ENCODE peak calls at places on chromosomes 2 and 18, in ten cellular contexts. S is psoas muscle; W is fibroblast of lung; R is GM23248; P is hepatocyte; N is breast epithelium; F is CD8-positive, alpha-beta memory T cell; L is heart left ventricle; G is right lobe of liver; J is right cardiac atrium. D is an unnamed sample. For H3K4me1, the result is how much of the 10 kb centered on the place peaks cover.

GRCh38 chr2:13682878-13683277 is 949.6 kb upstream of the LRATD1 start:
- DNase-seq in G (no peak), S (no peak), P (no peak), L (no peak), F (no peak), N (no peak), J (no peak), R (peak), W (peak), D (no peak)

GRCh38 chr2:31853521-31853920 is 157.3 kb downstream of the MEMO1 start:
- DNase-seq in P (no peak), J (no peak), R (no peak), G (no peak), F (no peak), N (no peak), W (no peak), L (no peak), S (no peak), D (no peak)

GRCh38 chr2:460861-461260 is 173.0 kb upstream of the ALKAL2 start:
- DNase-seq in N (peak), P (no peak), F (peak), G (no peak), J (no peak), R (no peak), W (peak), S (no peak), L (no peak), D (no peak)

GRCh38 chr2:97740590-97741182 is 27.3 kb downstream of the ZAP70 start:
- DNase-seq in N (no peak), W (no peak), F (peak), J (peak), S (no peak), G (no peak), L (no peak), R (peak), P (peak), D (no peak)

GRCh38 chr2:20599861-20600461 is 50.9 kb downstream of the HS1BP3 start:
- DNase-seq in J (peak), G (no peak), P (no peak), W (no peak), R (no peak), S (peak), F (no peak), N (no peak), L (no peak), D (peak)

GRCh38 chr18:70037453-70038061 is 89.9 kb upstream of the CD226 start:
- DNase-seq in N (no peak), P (no peak), S (no peak), F (no peak), R (no peak), W (no peak), J (no peak), L (no peak), G (no peak), D (no peak)

GRCh38 chr18:58605027-58606020 is 23.6 kb downstream of the ALPK2 start:
- DNase-seq in L (no peak), G (no peak), W (peak), S (no peak), J (no peak), P (no peak), R (peak), N (no peak), F (no peak), D (no peak)

GRCh38 chr2:206392118-206392517 is 51.2 kb upstream of the ADAM23 start:
- DNase-seq in J (no peak), L (no peak), S (no peak), F (no peak), P (peak), W (peak), N (no peak), G (no peak), R (peak), D (no peak)

GRCh38 chr2:134074619-134075018 is 179.3 kb upstream of the MGAT5 start:
- DNase-seq in R (no peak), W (peak), G (no peak), J (no peak), F (no peak), P (no peak), N (peak), L (no peak), S (no peak), D (no peak)

GRCh38 chr2:101410716-101411115 is 23.4 kb upstream of the CREG2 start:
- DNase-seq in L (no peak), S (no peak), W (no peak), R (no peak), N (no peak), G (no peak), F (no peak), P (no peak), J (no peak), D (no peak)

GRCh38 chr2:69563021-69563420 is 80.5 kb downstream of the AAK1 start:
- DNase-seq in S (no peak), F (no peak), P (no peak), N (no peak), J (no peak), W (no peak), G (no peak), L (no peak), R (peak), D (no peak)

GRCh38 chr2:233130481-233130970 is 70.4 kb downstream of the INPP5D start:
- DNase-seq in L (no peak), S (no peak), P (no peak), G (no peak), W (no peak), F (no peak), R (no peak), N (no peak), J (no peak), D (no peak)

GRCh38 chr2:160891353-160891740 is 268.9 kb upstream of the TANK start:
- DNase-seq in R (no peak), F (no peak), W (no peak), J (no peak), P (peak), L (no peak), N (no peak), S (no peak), G (no peak), D (no peak)

GRCh38 chr2:153408708-153409107 is 69.9 kb downstream of the RPRM start:
- DNase-seq in L (no peak), N (no peak), S (no peak), P (no peak), G (no peak), F (no peak), R (no peak), J (no peak), W (no peak), D (no peak)

GRCh38 chr18:37489011-37489410 is 76.6 kb downstream of the CELF4 start:
- DNase-seq in R (no peak), W (no peak), N (no peak), P (no peak), J (no peak), S (no peak), F (no peak), G (no peak), L (no peak), D (no peak)

GRCh38 chr2:236177604-236177966 is 9.4 kb upstream of the GBX2 start:
- DNase-seq in R (peak), G (no peak), W (no peak), N (no peak), P (peak), F (no peak), S (peak), J (peak), L (no peak), D (peak)

GRCh38 chr2:187422277-187422676 is 25.8 kb downstream of the CALCRL start:
- DNase-seq in N (no peak), W (no peak), J (no peak), S (no peak), P (no peak), F (no peak), G (no peak), L (no peak), R (peak), D (no peak)

GRCh38 chr2:239463541-239464165 is 62.8 kb upstream of the HDAC4 start:
- DNase-seq in P (no peak), G (no peak), J (peak), L (no peak), F (no peak), W (no peak), S (peak), R (peak), N (no peak), D (peak)

GRCh38 chr2:173545364-173545734 is 190.7 kb downstream of the CDCA7 start:
- DNase-seq in G (no peak), N (no peak), L (no peak), P (no peak), F (no peak), J (no peak), W (peak), S (no peak), R (no peak), D (no peak)

GRCh38 chr2:56191617-56192016 is 7.8 kb downstream of the CCDC85A start:
- DNase-seq in L (no peak), G (peak), S (no peak), N (no peak), P (peak), R (peak), J (no peak), W (peak), F (no peak), D (no peak)

GRCh38 chr2:163182764-163183354 is 344.3 kb upstream of the KCNH7 start:
- DNase-seq in J (no peak), P (peak), N (no peak), S (no peak), L (no peak), R (peak), W (peak), G (no peak), F (no peak), D (no peak)

GRCh38 chr18:45637546-45638327 is 22.5 kb downstream of the SLC14A2 start:
- DNase-seq in F (no peak), N (no peak), P (no peak), J (no peak), G (no peak), R (peak), S (no peak), L (no peak), W (peak), D (no peak)

GRCh38 chr2:158006961-158007664 is 94.6 kb upstream of the UPP2 start:
- DNase-seq in F (no peak), R (no peak), L (no peak), W (peak), S (no peak), G (no peak), J (no peak), P (no peak), N (no peak), D (no peak)

GRCh38 chr18:50297621-50298442 is 10.3 kb upstream of the CXXC1 start:
- DNase-seq in R (peak), J (peak), P (peak), L (peak), G (peak), F (peak), S (peak), N (peak), W (peak), D (peak)

GRCh38 chr2:41151746-41152145 is 699.9 kb upstream of the SLC8A1 start:
- DNase-seq in L (no peak), W (no peak), N (no peak), R (no peak), F (no peak), S (no peak), P (no peak), G (no peak), J (no peak), D (no peak)

GRCh38 chr2:53913721-53914120 is 54.0 kb upstream of the GPR75 start:
- DNase-seq in G (no peak), N (no peak), J (no peak), W (peak), P (no peak), R (peak), S (no peak), L (no peak), F (no peak), D (no peak)

GRCh38 chr2:23445450-23445868 is 60.5 kb downstream of the KLHL29 start:
- DNase-seq in W (peak), P (no peak), L (no peak), F (no peak), J (no peak), S (no peak), R (peak), G (no peak), N (no peak), D (no peak)

GRCh38 chr2:192165842-192166241 is 28.9 kb downstream of the TMEFF2 start:
- DNase-seq in S (no peak), P (no peak), F (no peak), R (no peak), N (no peak), L (no peak), G (no peak), J (no peak), W (no peak), D (no peak)

GRCh38 chr2:66851449-66851872 is 416.5 kb downstream of the MEIS1 start:
- DNase-seq in S (no peak), F (no peak), N (no peak), L (no peak), J (no peak), G (no peak), P (peak), R (peak), W (peak), D (no peak)

GRCh38 chr2:27960237-27960912 is 69.8 kb downstream of the BABAM2 start:
- DNase-seq in S (no peak), R (peak), J (no peak), L (no peak), N (no peak), W (peak), G (no peak), P (peak), F (no peak), D (no peak)

GRCh38 chr2:144642106-144642505 is 122.2 kb upstream of the ZEB2 start:
- DNase-seq in N (no peak), R (no peak), S (no peak), F (no peak), L (no peak), W (no peak), P (no peak), J (no peak), G (no peak), D (no peak)

GRCh38 chr2:101124061-101124460 is 27.1 kb downstream of the TBC1D8 start:
- DNase-seq in N (no peak), P (no peak), W (no peak), G (no peak), S (no peak), R (peak), J (no peak), L (no peak), F (no peak), D (no peak)

GRCh38 chr2:133788391-133788790 is 220.1 kb upstream of the NCKAP5 start:
- DNase-seq in W (peak), J (no peak), S (no peak), F (no peak), R (peak), N (no peak), G (no peak), L (no peak), P (no peak), D (no peak)

GRCh38 chr2:96161785-96162367 is 16.6 kb upstream of the DUSP2 start:
- DNase-seq in P (no peak), N (no peak), J (no peak), G (no peak), S (no peak), L (no peak), F (no peak), R (no peak), W (no peak), D (no peak)

GRCh38 chr2:96156926-96157648 is 11.8 kb upstream of the DUSP2 start:
- DNase-seq in J (no peak), N (no peak), G (peak), L (peak), W (no peak), P (no peak), S (peak), R (no peak), F (no peak), D (no peak)

GRCh38 chr2:96158554-96158940 is 13.3 kb upstream of the DUSP2 start:
- DNase-seq in W (no peak), R (no peak), J (no peak), N (no peak), L (peak), S (no peak), G (no peak), P (no peak), F (no peak), D (no peak)

GRCh38 chr2:96157649-96158553 is 12.7 kb upstream of the DUSP2 start:
- DNase-seq in L (peak), W (peak), G (peak), S (peak), F (peak), R (peak), J (no peak), P (no peak), N (no peak), D (no peak)

DNA sequence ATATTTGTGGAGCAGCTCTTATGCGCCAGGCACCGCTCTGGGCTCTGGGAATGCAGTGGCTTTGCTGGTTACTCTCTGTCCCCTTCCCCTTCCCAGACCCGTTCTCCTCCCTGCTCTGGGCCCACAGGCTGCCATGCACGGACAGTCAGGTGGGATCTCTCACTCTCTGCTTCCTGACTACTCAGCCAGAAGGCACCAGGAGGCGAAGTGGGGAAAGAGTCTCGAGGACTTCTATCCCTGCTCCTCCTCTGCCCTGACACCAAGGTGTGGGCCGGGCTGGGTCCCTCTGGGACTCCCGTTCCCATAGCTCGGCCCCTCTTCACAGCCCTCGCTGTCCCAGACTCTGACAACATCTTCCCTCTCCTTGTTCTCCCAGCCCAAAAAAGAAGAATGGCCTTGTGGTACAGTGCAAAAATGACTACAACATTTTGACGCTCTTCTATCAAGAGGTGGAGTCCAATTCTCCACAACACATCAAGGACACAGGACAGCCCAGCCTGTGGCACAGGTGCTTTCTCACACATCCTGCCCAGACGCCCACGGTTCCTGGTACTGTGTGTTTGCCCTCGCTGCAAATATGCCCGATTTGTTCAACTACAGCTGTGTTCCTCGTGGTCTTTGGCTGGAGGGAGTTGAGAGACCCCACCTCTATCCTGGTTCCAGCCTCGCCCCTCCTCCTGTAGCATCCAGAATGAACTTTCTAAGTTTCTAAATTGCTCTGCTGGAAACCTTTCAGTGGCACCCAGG is 14.0 kb upstream of the DUSP2 start:
- DNase-seq in G (no peak), W (no peak), R (no peak), S (no peak), J (no peak), L (peak), P (no peak), F (no peak), N (no peak), D (no peak)
- H3K4me1 ChIP-seq in G (under half), W (under half), R (under half), S (under half), J (under half), L (under half), P (under half), F (half or more), N (under half), D (under half)

GRCh38 chr2:39139511-39140237 is 18.8 kb upstream of the SOS1 start:
- DNase-seq in N (no peak), G (no peak), P (no peak), S (no peak), F (no peak), R (no peak), J (no peak), L (no peak), W (no peak), D (no peak)
- H3K4me1 ChIP-seq in N (under half), G (under half), P (under half), S (under half), F (under half), R (under half), J (under half), L (under half), W (under half), D (under half)

DNA sequence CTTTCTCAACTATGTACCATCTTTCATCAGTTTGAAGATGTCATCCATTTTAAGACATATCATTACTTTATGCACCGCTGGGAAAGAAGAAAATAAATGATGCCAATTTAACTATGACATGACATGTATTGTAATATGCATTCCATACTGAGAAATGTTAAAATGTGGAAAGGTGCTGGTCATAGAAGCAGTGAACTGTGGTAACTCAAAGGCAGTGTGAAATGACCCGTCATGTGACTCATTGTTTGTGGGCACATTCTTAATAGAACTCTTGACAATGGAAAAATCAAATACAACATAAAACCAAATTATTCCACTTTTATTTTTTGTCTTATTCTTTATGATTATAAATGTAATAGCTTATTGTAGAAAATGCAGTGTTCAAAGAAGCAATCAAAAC is 455.0 kb upstream of the ST6GAL2 start:
- DNase-seq in L (no peak), G (no peak), W (no peak), P (no peak), J (no peak), S (no peak), R (no peak), F (no peak), N (no peak), D (no peak)
- H3K4me1 ChIP-seq in L (under half), G (under half), W (under half), P (under half), J (under half), S (under half), R (under half), F (under half), N (under half), D (under half)

DNA sequence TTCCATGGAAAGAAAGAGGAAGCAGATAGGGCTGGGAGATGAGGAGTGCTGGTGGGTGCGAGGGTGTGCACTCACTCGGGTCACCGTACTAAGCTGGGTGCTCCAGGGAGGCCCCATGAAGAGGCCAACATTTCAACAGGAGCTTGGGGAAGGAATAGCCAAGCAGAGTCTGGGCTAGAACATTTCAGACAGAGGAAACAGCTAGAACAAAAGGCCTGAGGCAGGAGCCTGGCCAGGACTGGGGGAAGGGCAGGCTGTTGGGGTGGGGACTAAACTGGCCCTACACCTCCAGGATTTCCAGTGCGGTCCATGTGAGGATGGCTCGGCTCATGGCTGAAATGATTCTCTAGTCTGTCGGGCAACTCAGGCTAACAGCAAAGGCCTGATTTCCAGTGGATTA is 90.8 kb downstream of the ZFP36L2 start:
- DNase-seq in F (no peak), J (no peak), W (no peak), L (no peak), N (no peak), G (no peak), R (no peak), S (no peak), P (peak), D (no peak)
- H3K4me1 ChIP-seq in F (half or more), J (under half), W (under half), L (half or more), N (under half), G (under half), R (under half), S (under half), P (under half), D (under half)

DNA sequence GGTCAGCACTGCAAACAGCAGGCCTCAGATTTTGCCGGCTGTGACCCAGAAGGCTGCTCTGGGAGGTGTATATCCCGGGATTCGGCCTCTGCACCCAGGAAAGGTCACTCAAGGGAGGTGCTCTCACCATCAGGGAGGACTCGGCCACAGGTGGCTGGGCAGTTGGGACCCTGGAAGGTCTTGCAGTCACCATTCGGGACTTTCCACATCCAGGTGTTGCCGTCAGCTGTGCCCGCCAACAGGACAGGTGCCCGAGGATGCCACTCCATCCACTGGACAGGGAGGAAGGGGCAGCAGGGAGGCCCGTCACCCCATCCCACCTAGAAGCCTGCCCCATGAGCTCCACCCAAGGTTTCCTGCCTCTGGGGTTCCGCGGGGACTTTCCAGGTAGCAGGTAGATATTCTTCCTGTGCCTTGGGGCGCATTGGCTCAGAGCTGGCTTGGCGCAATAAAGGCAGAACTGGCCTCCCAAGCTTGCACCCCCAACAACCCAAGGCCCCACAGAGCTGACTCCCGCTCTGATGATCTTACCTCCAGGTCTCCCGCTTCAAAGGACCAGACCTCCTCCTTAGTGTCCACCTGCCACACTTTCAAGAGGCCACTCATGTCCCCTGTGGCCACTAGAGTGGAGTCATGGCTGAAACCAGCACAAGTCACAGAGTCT is 3.5 kb downstream of the AAMP start:
- DNase-seq in G (no peak), W (no peak), S (no peak), R (no peak), N (no peak), F (no peak), L (peak), P (peak), J (peak), D (no peak)
- H3K4me1 ChIP-seq in G (under half), W (under half), S (under half), R (under half), N (under half), F (under half), L (under half), P (under half), J (under half), D (under half)